ENCODE peak calls at places on chromosome 9, in four cellular contexts. Y is GM12878, K is endothelial cell of umbilical vein, Z is K562. D is an unnamed sample. For H3K9me3, the result is how much of the 10 kb centered on the place peaks cover.

GRCh38 chr9:120905794-120906248 is 20.8 kb downstream of the TRAF1 start:
- DNase-seq in Z (no peak), Y (no peak), K (no peak), D (no peak)

GRCh38 chr9:116767219-116767618 is 80.1 kb downstream of the TRIM32 start:
- DNase-seq in K (no peak), Z (no peak), Y (no peak), D (no peak)

GRCh38 chr9:129284607-129285291 is 106.7 kb upstream of the IER5L start:
- DNase-seq in Y (no peak), Z (no peak), K (no peak), D (no peak)

GRCh38 chr9:136245194-136246150 is at the start of gene QSOX2:
- DNase-seq in Y (peak), Z (peak), K (peak), D (peak)

GRCh38 chr9:2600307-2600706 is 21.3 kb upstream of the VLDLR start:
- DNase-seq in K (no peak), Y (no peak), Z (no peak), D (no peak)

GRCh38 chr9:132776891-132777290 is 101.2 kb downstream of the AK8 start:
- DNase-seq in Y (no peak), K (no peak), Z (no peak), D (no peak)

GRCh38 chr9:93950619-93951601 is 4.2 kb downstream of the BARX1 start:
- DNase-seq in Y (no peak), Z (no peak), K (no peak), D (no peak)

GRCh38 chr9:105415344-105415980 is 32.4 kb upstream of the FSD1L start:
- DNase-seq in Z (peak), Y (no peak), K (peak), D (peak)

GRCh38 chr9:81776390-81776789 is 87.0 kb upstream of the TLE1 start:
- DNase-seq in K (no peak), Z (no peak), Y (no peak), D (no peak)

GRCh38 chr9:19492775-19493173 is 84.0 kb downstream of the ACER2 start:
- DNase-seq in Z (no peak), Y (no peak), K (no peak), D (no peak)

DNA sequence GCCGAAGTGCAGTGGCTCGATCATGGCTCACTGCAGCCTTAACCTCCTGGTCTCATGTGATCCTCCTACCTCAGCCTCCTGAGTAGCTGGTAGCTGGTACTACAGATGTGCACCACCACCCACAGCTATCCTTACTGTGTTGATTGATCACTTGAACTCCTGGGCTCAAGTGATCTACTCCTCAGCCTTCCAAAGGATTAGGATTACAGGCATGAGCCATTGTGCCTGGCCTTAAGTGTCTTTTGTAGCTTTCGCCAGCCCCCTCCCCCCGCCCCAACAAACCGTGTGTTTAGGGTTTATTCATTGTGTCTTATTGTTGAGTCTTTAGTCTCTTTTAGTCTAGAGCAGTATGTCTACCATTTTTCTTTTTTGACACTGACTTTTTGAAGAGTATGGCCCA is 33.1 kb downstream of the SPIN1 start:
- DNase-seq in Y (no peak), Z (no peak), K (no peak), D (no peak)
- H3K9me3 ChIP-seq in Y (under half), Z (under half), K (under half), D (under half)

DNA sequence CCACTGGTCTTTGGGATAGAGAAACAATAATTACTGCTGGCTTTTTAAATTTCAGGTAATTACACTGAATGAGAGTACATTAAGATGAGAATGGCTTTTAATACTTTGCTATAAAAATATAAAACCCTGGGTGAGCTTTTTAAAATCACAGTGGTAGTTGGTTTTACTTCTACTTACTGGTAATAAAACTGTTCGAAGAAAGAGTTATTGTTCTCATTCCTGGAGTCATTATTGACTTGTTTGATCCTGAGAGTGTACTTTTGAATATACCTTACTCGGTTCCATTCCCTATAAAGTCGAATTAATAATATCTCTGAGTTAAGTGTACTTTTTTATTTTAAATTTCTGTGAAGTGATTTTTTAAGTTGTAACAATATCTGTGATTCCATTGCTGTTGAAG is 21.5 kb downstream of the MELK start:
- DNase-seq in Z (no peak), K (no peak), Y (no peak), D (no peak)
- TF ChIP-seq FOS in Z (no peak), K (no peak), Y (no peak), D (no peak)

GRCh38 chr9:972512-973294 is 3.8 kb upstream of the DMRT3 start:
- DNase-seq in K (no peak), Y (no peak), Z (no peak), D (no peak)
- H3K9me3 ChIP-seq in K (under half), Y (under half), Z (under half), D (under half)

DNA sequence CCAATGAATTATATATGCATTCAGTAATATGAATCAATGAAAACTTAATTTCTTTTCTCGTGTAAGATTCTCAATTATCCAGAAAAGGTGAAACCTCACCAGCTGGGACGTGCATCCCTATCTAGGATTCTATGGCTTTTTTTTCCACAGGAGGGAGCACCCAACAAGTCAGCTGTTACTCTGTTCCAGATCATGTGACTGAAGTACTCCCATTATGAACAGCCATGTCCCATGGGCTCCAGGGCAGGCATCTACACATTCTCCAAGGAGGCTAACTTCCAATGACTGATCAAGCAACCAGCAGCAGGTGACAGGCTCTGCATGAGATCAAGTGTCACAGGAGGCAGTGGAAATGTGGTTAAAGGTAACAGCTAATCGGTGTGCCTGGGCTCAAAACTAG is 118.8 kb downstream of the ELAVL2 start:
- DNase-seq in Z (no peak), Y (no peak), K (no peak), D (no peak)
- TF ChIP-seq FOS in Z (no peak), Y (no peak), K (no peak), D (no peak)

GRCh38 chr9:65405253-65405652 is 120.2 kb upstream of the FOXD4L5 start:
- DNase-seq in Y (no peak), Z (no peak), K (no peak), D (no peak)
- H3K9me3 ChIP-seq in Y (under half), Z (under half), K (under half), D (under half)

D was measured in IMR-90.